ENCODE peak calls at places on chromosome 18, in five cellular contexts. One of them, this sample, is unnamed.

GRCh38 chr18:24006731-24007308 is 7.7 kb upstream of the TTC39C start:
- DNase-seq in activated CD8-positive, alpha-beta T cell treated with anti-CD3 and anti-CD28 coated beads, Interleukin-2, amount 10 ng/mL, durations not matched to agents 7 days and 5 days: no peak
- DNase-seq in NCI-H748 treated with DMSO at 0.1 percent for 48 hours: no peak
- DNase-seq in transverse colon: no peak
- DNase-seq in stimulated activated CD8-positive, alpha-beta memory T cell treated with anti-CD3 and anti-CD28 coated beads, Interleukin-15, amount 100 ng/mL, for 24 hours: no peak
- DNase-seq in this sample: no peak

GRCh38 chr18:57891707-57892391 is 88.7 kb upstream of the ATP8B1 start:
- DNase-seq in activated CD8-positive, alpha-beta T cell treated with anti-CD3 and anti-CD28 coated beads, Interleukin-2, amount 10 ng/mL, durations not matched to agents 7 days and 5 days: no peak
- DNase-seq in NCI-H748 treated with DMSO at 0.1 percent for 48 hours: no peak
- DNase-seq in transverse colon: no peak
- DNase-seq in stimulated activated CD8-positive, alpha-beta memory T cell treated with anti-CD3 and anti-CD28 coated beads, Interleukin-15, amount 100 ng/mL, for 24 hours: no peak
- DNase-seq in this sample: no peak

GRCh38 chr18:30403278-30403677 is 639.3 kb downstream of the DSC3 start:
- DNase-seq in activated CD8-positive, alpha-beta T cell treated with anti-CD3 and anti-CD28 coated beads, Interleukin-2, amount 10 ng/mL, durations not matched to agents 7 days and 5 days: no peak
- DNase-seq in NCI-H748 treated with DMSO at 0.1 percent for 48 hours: no peak
- DNase-seq in transverse colon: no peak
- DNase-seq in stimulated activated CD8-positive, alpha-beta memory T cell treated with anti-CD3 and anti-CD28 coated beads, Interleukin-15, amount 100 ng/mL, for 24 hours: no peak
- DNase-seq in this sample: no peak

GRCh38 chr18:10518595-10519273 is 7.1 kb upstream of the NAPG start:
- DNase-seq in activated CD8-positive, alpha-beta T cell treated with anti-CD3 and anti-CD28 coated beads, Interleukin-2, amount 10 ng/mL, durations not matched to agents 7 days and 5 days: no peak
- DNase-seq in NCI-H748 treated with DMSO at 0.1 percent for 48 hours: peak
- DNase-seq in transverse colon: peak
- DNase-seq in stimulated activated CD8-positive, alpha-beta memory T cell treated with anti-CD3 and anti-CD28 coated beads, Interleukin-15, amount 100 ng/mL, for 24 hours: no peak
- DNase-seq in this sample: peak

GRCh38 chr18:24672165-24672950 is 211.9 kb downstream of the HRH4 start:
- DNase-seq in activated CD8-positive, alpha-beta T cell treated with anti-CD3 and anti-CD28 coated beads, Interleukin-2, amount 10 ng/mL, durations not matched to agents 7 days and 5 days: no peak
- DNase-seq in NCI-H748 treated with DMSO at 0.1 percent for 48 hours: no peak
- DNase-seq in transverse colon: no peak
- DNase-seq in stimulated activated CD8-positive, alpha-beta memory T cell treated with anti-CD3 and anti-CD28 coated beads, Interleukin-15, amount 100 ng/mL, for 24 hours: no peak
- DNase-seq in this sample: no peak

GRCh38 chr18:7567487-7568425 is 640 bp downstream of the PTPRM start:
- DNase-seq in activated CD8-positive, alpha-beta T cell treated with anti-CD3 and anti-CD28 coated beads, Interleukin-2, amount 10 ng/mL, durations not matched to agents 7 days and 5 days: peak
- DNase-seq in NCI-H748 treated with DMSO at 0.1 percent for 48 hours: no peak
- DNase-seq in transverse colon: peak
- DNase-seq in stimulated activated CD8-positive, alpha-beta memory T cell treated with anti-CD3 and anti-CD28 coated beads, Interleukin-15, amount 100 ng/mL, for 24 hours: no peak
- DNase-seq in this sample: peak

GRCh38 chr18:46555724-46556123 is 101.3 kb downstream of the LOXHD1 start:
- DNase-seq in activated CD8-positive, alpha-beta T cell treated with anti-CD3 and anti-CD28 coated beads, Interleukin-2, amount 10 ng/mL, durations not matched to agents 7 days and 5 days: peak
- DNase-seq in NCI-H748 treated with DMSO at 0.1 percent for 48 hours: no peak
- DNase-seq in transverse colon: no peak
- DNase-seq in stimulated activated CD8-positive, alpha-beta memory T cell treated with anti-CD3 and anti-CD28 coated beads, Interleukin-15, amount 100 ng/mL, for 24 hours: no peak
- DNase-seq in this sample: peak

GRCh38 chr18:63016270-63016669 is 300.9 kb downstream of the PHLPP1 start:
- DNase-seq in activated CD8-positive, alpha-beta T cell treated with anti-CD3 and anti-CD28 coated beads, Interleukin-2, amount 10 ng/mL, durations not matched to agents 7 days and 5 days: peak
- DNase-seq in NCI-H748 treated with DMSO at 0.1 percent for 48 hours: peak
- DNase-seq in transverse colon: peak
- DNase-seq in stimulated activated CD8-positive, alpha-beta memory T cell treated with anti-CD3 and anti-CD28 coated beads, Interleukin-15, amount 100 ng/mL, for 24 hours: no peak
- DNase-seq in this sample: peak

GRCh38 chr18:75408554-75409506 is 18.7 kb downstream of the SMIM21 start:
- DNase-seq in activated CD8-positive, alpha-beta T cell treated with anti-CD3 and anti-CD28 coated beads, Interleukin-2, amount 10 ng/mL, durations not matched to agents 7 days and 5 days: peak
- DNase-seq in NCI-H748 treated with DMSO at 0.1 percent for 48 hours: no peak
- DNase-seq in transverse colon: no peak
- DNase-seq in stimulated activated CD8-positive, alpha-beta memory T cell treated with anti-CD3 and anti-CD28 coated beads, Interleukin-15, amount 100 ng/mL, for 24 hours: no peak
- DNase-seq in this sample: no peak

GRCh38 chr18:63073481-63073880 is 246.1 kb downstream of the BCL2 start:
- DNase-seq in activated CD8-positive, alpha-beta T cell treated with anti-CD3 and anti-CD28 coated beads, Interleukin-2, amount 10 ng/mL, durations not matched to agents 7 days and 5 days: peak
- DNase-seq in NCI-H748 treated with DMSO at 0.1 percent for 48 hours: peak
- DNase-seq in transverse colon: no peak
- DNase-seq in stimulated activated CD8-positive, alpha-beta memory T cell treated with anti-CD3 and anti-CD28 coated beads, Interleukin-15, amount 100 ng/mL, for 24 hours: no peak
- DNase-seq in this sample: no peak

GRCh38 chr18:67192535-67192934 is 324.0 kb downstream of the DSEL start:
- DNase-seq in activated CD8-positive, alpha-beta T cell treated with anti-CD3 and anti-CD28 coated beads, Interleukin-2, amount 10 ng/mL, durations not matched to agents 7 days and 5 days: no peak
- DNase-seq in NCI-H748 treated with DMSO at 0.1 percent for 48 hours: no peak
- DNase-seq in transverse colon: no peak
- DNase-seq in stimulated activated CD8-positive, alpha-beta memory T cell treated with anti-CD3 and anti-CD28 coated beads, Interleukin-15, amount 100 ng/mL, for 24 hours: no peak
- DNase-seq in this sample: no peak

GRCh38 chr18:26003391-26003790 is 87.0 kb downstream of the SS18 start:
- DNase-seq in activated CD8-positive, alpha-beta T cell treated with anti-CD3 and anti-CD28 coated beads, Interleukin-2, amount 10 ng/mL, durations not matched to agents 7 days and 5 days: no peak
- DNase-seq in NCI-H748 treated with DMSO at 0.1 percent for 48 hours: peak
- DNase-seq in transverse colon: no peak
- DNase-seq in stimulated activated CD8-positive, alpha-beta memory T cell treated with anti-CD3 and anti-CD28 coated beads, Interleukin-15, amount 100 ng/mL, for 24 hours: no peak
- DNase-seq in this sample: peak

GRCh38 chr18:21115519-21116411 is 4.2 kb upstream of the ROCK1 start:
- DNase-seq in activated CD8-positive, alpha-beta T cell treated with anti-CD3 and anti-CD28 coated beads, Interleukin-2, amount 10 ng/mL, durations not matched to agents 7 days and 5 days: no peak
- DNase-seq in NCI-H748 treated with DMSO at 0.1 percent for 48 hours: no peak
- DNase-seq in transverse colon: no peak
- DNase-seq in stimulated activated CD8-positive, alpha-beta memory T cell treated with anti-CD3 and anti-CD28 coated beads, Interleukin-15, amount 100 ng/mL, for 24 hours: no peak
- DNase-seq in this sample: no peak

GRCh38 chr18:47077111-47077510 is 41.7 kb upstream of the ELOA2 start:
- DNase-seq in activated CD8-positive, alpha-beta T cell treated with anti-CD3 and anti-CD28 coated beads, Interleukin-2, amount 10 ng/mL, durations not matched to agents 7 days and 5 days: no peak
- DNase-seq in NCI-H748 treated with DMSO at 0.1 percent for 48 hours: no peak
- DNase-seq in transverse colon: no peak
- DNase-seq in stimulated activated CD8-positive, alpha-beta memory T cell treated with anti-CD3 and anti-CD28 coated beads, Interleukin-15, amount 100 ng/mL, for 24 hours: no peak
- DNase-seq in this sample: no peak

GRCh38 chr18:62524443-62525200 is 1.8 kb downstream of the ZCCHC2 start:
- DNase-seq in activated CD8-positive, alpha-beta T cell treated with anti-CD3 and anti-CD28 coated beads, Interleukin-2, amount 10 ng/mL, durations not matched to agents 7 days and 5 days: peak
- DNase-seq in NCI-H748 treated with DMSO at 0.1 percent for 48 hours: peak
- DNase-seq in transverse colon: peak
- DNase-seq in stimulated activated CD8-positive, alpha-beta memory T cell treated with anti-CD3 and anti-CD28 coated beads, Interleukin-15, amount 100 ng/mL, for 24 hours: peak
- DNase-seq in this sample: peak

GRCh38 chr18:44725300-44726096 is 44.8 kb downstream of the SETBP1 start:
- DNase-seq in activated CD8-positive, alpha-beta T cell treated with anti-CD3 and anti-CD28 coated beads, Interleukin-2, amount 10 ng/mL, durations not matched to agents 7 days and 5 days: peak
- DNase-seq in NCI-H748 treated with DMSO at 0.1 percent for 48 hours: no peak
- DNase-seq in transverse colon: peak
- DNase-seq in stimulated activated CD8-positive, alpha-beta memory T cell treated with anti-CD3 and anti-CD28 coated beads, Interleukin-15, amount 100 ng/mL, for 24 hours: no peak
- DNase-seq in this sample: no peak

GRCh38 chr18:24138884-24139616 is at the start of gene CABYR:
- DNase-seq in activated CD8-positive, alpha-beta T cell treated with anti-CD3 and anti-CD28 coated beads, Interleukin-2, amount 10 ng/mL, durations not matched to agents 7 days and 5 days: peak
- DNase-seq in NCI-H748 treated with DMSO at 0.1 percent for 48 hours: peak
- DNase-seq in transverse colon: peak
- DNase-seq in stimulated activated CD8-positive, alpha-beta memory T cell treated with anti-CD3 and anti-CD28 coated beads, Interleukin-15, amount 100 ng/mL, for 24 hours: peak
- DNase-seq in this sample: peak

GRCh38 chr18:57208056-57208455 is 61.2 kb downstream of the BOD1L2 start:
- DNase-seq in activated CD8-positive, alpha-beta T cell treated with anti-CD3 and anti-CD28 coated beads, Interleukin-2, amount 10 ng/mL, durations not matched to agents 7 days and 5 days: no peak
- DNase-seq in NCI-H748 treated with DMSO at 0.1 percent for 48 hours: peak
- DNase-seq in transverse colon: peak
- DNase-seq in stimulated activated CD8-positive, alpha-beta memory T cell treated with anti-CD3 and anti-CD28 coated beads, Interleukin-15, amount 100 ng/mL, for 24 hours: no peak
- DNase-seq in this sample: no peak

GRCh38 chr18:14124689-14125088 is 7.5 kb downstream of the ZNF519 start:
- DNase-seq in activated CD8-positive, alpha-beta T cell treated with anti-CD3 and anti-CD28 coated beads, Interleukin-2, amount 10 ng/mL, durations not matched to agents 7 days and 5 days: no peak
- DNase-seq in NCI-H748 treated with DMSO at 0.1 percent for 48 hours: no peak
- DNase-seq in transverse colon: no peak
- DNase-seq in stimulated activated CD8-positive, alpha-beta memory T cell treated with anti-CD3 and anti-CD28 coated beads, Interleukin-15, amount 100 ng/mL, for 24 hours: no peak
- DNase-seq in this sample: no peak

GRCh38 chr18:12334280-12335262 is 26.5 kb downstream of the TUBB6 start:
- DNase-seq in activated CD8-positive, alpha-beta T cell treated with anti-CD3 and anti-CD28 coated beads, Interleukin-2, amount 10 ng/mL, durations not matched to agents 7 days and 5 days: no peak
- DNase-seq in NCI-H748 treated with DMSO at 0.1 percent for 48 hours: no peak
- DNase-seq in transverse colon: no peak
- DNase-seq in stimulated activated CD8-positive, alpha-beta memory T cell treated with anti-CD3 and anti-CD28 coated beads, Interleukin-15, amount 100 ng/mL, for 24 hours: no peak
- DNase-seq in this sample: peak

GRCh38 chr18:49853011-49853410 is 39.7 kb upstream of the ACAA2 start:
- DNase-seq in activated CD8-positive, alpha-beta T cell treated with anti-CD3 and anti-CD28 coated beads, Interleukin-2, amount 10 ng/mL, durations not matched to agents 7 days and 5 days: no peak
- DNase-seq in NCI-H748 treated with DMSO at 0.1 percent for 48 hours: no peak
- DNase-seq in transverse colon: no peak
- DNase-seq in stimulated activated CD8-positive, alpha-beta memory T cell treated with anti-CD3 and anti-CD28 coated beads, Interleukin-15, amount 100 ng/mL, for 24 hours: no peak
- DNase-seq in this sample: no peak

GRCh38 chr18:37533647-37534565 is 31.7 kb downstream of the CELF4 start:
- DNase-seq in activated CD8-positive, alpha-beta T cell treated with anti-CD3 and anti-CD28 coated beads, Interleukin-2, amount 10 ng/mL, durations not matched to agents 7 days and 5 days: no peak
- DNase-seq in NCI-H748 treated with DMSO at 0.1 percent for 48 hours: no peak
- DNase-seq in transverse colon: no peak
- DNase-seq in stimulated activated CD8-positive, alpha-beta memory T cell treated with anti-CD3 and anti-CD28 coated beads, Interleukin-15, amount 100 ng/mL, for 24 hours: no peak
- DNase-seq in this sample: no peak

This sample was measured in thyroid gland.